ENCODE peak calls at places on chromosomes 2 and 18, in four cellular contexts. W, V, F and A are unnamed samples.

GRCh38 chr18:70322928-70323327 is 34.1 kb downstream of the SOCS6 start:
- DNase-seq in W (no peak), V (no peak), F (no peak), A (no peak)

GRCh38 chr2:103963331-103963730 is 890.6 kb upstream of the POU3F3 start:
- DNase-seq in W (no peak), V (no peak), F (no peak), A (no peak)

GRCh38 chr18:28177828-28178635 is 1.1 kb upstream of the CDH2 start:
- DNase-seq in W (peak; percentile 22), V (no peak), F (no peak), A (no peak)

GRCh38 chr2:233223059-233223894 is 28.2 kb upstream of the ATG16L1 start:
- DNase-seq in W (no peak), V (no peak), F (no peak), A (no peak)

GRCh38 chr2:69636395-69636794 is 7.1 kb downstream of the AAK1 start:
- DNase-seq in W (no peak), V (no peak), F (no peak), A (no peak)

GRCh38 chr2:204115692-204116091 is 179.1 kb downstream of the ICOS start:
- DNase-seq in W (no peak), V (no peak), F (no peak), A (no peak)

GRCh38 chr2:37635359-37636208 is 35.9 kb downstream of the CDC42EP3 start:
- DNase-seq in W (no peak), V (peak; percentile 85), F (peak; percentile 70), A (peak; percentile 95)

GRCh38 chr18:35464731-35465728 is 32.7 kb downstream of the INO80C start:
- DNase-seq in W (no peak), V (no peak), F (no peak), A (peak; percentile 34)

GRCh38 chr2:3726511-3726910 is 23.1 kb downstream of the DCDC2C start:
- DNase-seq in W (no peak), V (no peak), F (no peak), A (no peak)

GRCh38 chr2:23617167-23617787 is 232.3 kb downstream of the KLHL29 start:
- DNase-seq in W (no peak), V (no peak), F (no peak), A (no peak)

GRCh38 chr2:53695586-53695985 is 72.0 kb upstream of the CHAC2 start:
- DNase-seq in W (no peak), V (no peak), F (no peak), A (no peak)

GRCh38 chr2:214261683-214262082 is 149.2 kb upstream of the VWC2L start:
- DNase-seq in W (no peak), V (no peak), F (no peak), A (no peak)

GRCh38 chr2:20050712-20051517 is 513 bp downstream of the LAPTM4A start:
- DNase-seq in W (peak; percentile 35), V (no peak), F (no peak), A (no peak)

GRCh38 chr2:31334311-31335026 is 80.1 kb downstream of the XDH start:
- DNase-seq in W (peak; percentile 12), V (no peak), F (no peak), A (no peak)

GRCh38 chr2:1227289-1227900 is 185.9 kb upstream of the TPO start:
- DNase-seq in W (no peak), V (no peak), F (no peak), A (no peak)

GRCh38 chr2:239275871-239276812 is 124.7 kb downstream of the HDAC4 start:
- DNase-seq in W (peak; percentile 46), V (no peak), F (no peak), A (no peak)

GRCh38 chr2:101616411-101616810 is 81.1 kb upstream of the MAP4K4 start:
- DNase-seq in W (no peak), V (no peak), F (no peak), A (no peak)

GRCh38 chr2:11344342-11344955 is at the start of gene ROCK2:
- DNase-seq in W (peak; percentile 87), V (peak; percentile 42), F (peak; percentile 66), A (peak; percentile 43)

GRCh38 chr2:190205643-190206042 is 114.0 kb downstream of the HIBCH start:
- DNase-seq in W (no peak), V (no peak), F (no peak), A (no peak)

GRCh38 chr2:226796840-226797288 is 2.8 kb downstream of the IRS1 start:
- DNase-seq in W (no peak), V (peak; percentile 22), F (no peak), A (no peak)

GRCh38 chr2:96773922-96774321 is 13.2 kb downstream of the CNNM4 start:
- DNase-seq in W (no peak), V (peak; percentile 73), F (peak; percentile 54), A (peak; percentile 45)

GRCh38 chr18:48711651-48712486 is 173.0 kb downstream of the CTIF start:
- DNase-seq in W (peak; percentile 10), V (no peak), F (no peak), A (no peak)

GRCh38 chr2:146734042-146734715 is 1110.7 kb upstream of the ACVR2A start:
- DNase-seq in W (no peak), V (no peak), F (peak; percentile 5), A (peak; percentile 31)

GRCh38 chr2:118197011-118197695 is 108.9 kb downstream of the INSIG2 start:
- DNase-seq in W (no peak), V (no peak), F (no peak), A (no peak)

GRCh38 chr2:101251844-101252407 is 760 bp upstream of the CNOT11 start:
- DNase-seq in W (peak; percentile 55), V (peak; percentile 60), F (peak; percentile 36), A (no peak)

GRCh38 chr18:12109836-12110235 is 16.2 kb downstream of the ANKRD62 start:
- DNase-seq in W (no peak), V (no peak), F (no peak), A (no peak)

GRCh38 chr2:121974919-121975654 is 219.6 kb downstream of the TSN start:
- DNase-seq in W (peak; percentile 29), V (peak; percentile 36), F (peak; percentile 56), A (peak; percentile 62)

GRCh38 chr2:1752751-1753150 is 8.4 kb upstream of the PXDN start:
- DNase-seq in W (no peak), V (no peak), F (no peak), A (no peak)

GRCh38 chr2:212905640-212906201 is 245.7 kb downstream of the IKZF2 start:
- DNase-seq in W (peak; percentile 54), V (no peak), F (no peak), A (no peak)

GRCh38 chr2:150806336-150806735 is 318.9 kb upstream of the RND3 start:
- DNase-seq in W (no peak), V (no peak), F (no peak), A (no peak)

GRCh38 chr2:153391131-153391530 is 87.4 kb downstream of the RPRM start:
- DNase-seq in W (no peak), V (no peak), F (no peak), A (no peak)

GRCh38 chr2:146209842-146210275 is 1635.0 kb upstream of the ACVR2A start:
- DNase-seq in W (no peak), V (no peak), F (no peak), A (no peak)

GRCh38 chr2:54329482-54330225 is 73.6 kb upstream of the TSPYL6 start:
- DNase-seq in W (no peak), V (no peak), F (no peak), A (no peak)

GRCh38 chr2:200438251-200438650 is 71.6 kb downstream of the KCTD18 start:
- DNase-seq in W (no peak), V (no peak), F (no peak), A (no peak)
- H3K27ac ChIP-seq in W (no peak overlapping the region), V (no peak overlapping the region), F (no peak overlapping the region), A (no peak overlapping the region)

GRCh38 chr2:127103243-127104165 is 3.5 kb downstream of the BIN1 start:
- DNase-seq in W (no peak), V (no peak), F (no peak), A (no peak)
- H3K27ac ChIP-seq in W (no peak overlapping the region), V (no peak overlapping the region), F (no peak overlapping the region), A (no peak overlapping the region)

GRCh38 chr18:37302519-37302918 is 263.1 kb downstream of the CELF4 start:
- DNase-seq in W (no peak), V (no peak), F (no peak), A (no peak)

GRCh38 chr18:37298816-37299215 is 266.8 kb downstream of the CELF4 start:
- DNase-seq in W (no peak), V (no peak), F (no peak), A (no peak)

GRCh38 chr18:37303009-37303408 is 262.6 kb downstream of the CELF4 start:
- DNase-seq in W (no peak), V (no peak), F (no peak), A (no peak)

GRCh38 chr18:37297106-37297505 is 268.5 kb downstream of the CELF4 start:
- DNase-seq in W (no peak), V (no peak), F (no peak), A (no peak)

DNA sequence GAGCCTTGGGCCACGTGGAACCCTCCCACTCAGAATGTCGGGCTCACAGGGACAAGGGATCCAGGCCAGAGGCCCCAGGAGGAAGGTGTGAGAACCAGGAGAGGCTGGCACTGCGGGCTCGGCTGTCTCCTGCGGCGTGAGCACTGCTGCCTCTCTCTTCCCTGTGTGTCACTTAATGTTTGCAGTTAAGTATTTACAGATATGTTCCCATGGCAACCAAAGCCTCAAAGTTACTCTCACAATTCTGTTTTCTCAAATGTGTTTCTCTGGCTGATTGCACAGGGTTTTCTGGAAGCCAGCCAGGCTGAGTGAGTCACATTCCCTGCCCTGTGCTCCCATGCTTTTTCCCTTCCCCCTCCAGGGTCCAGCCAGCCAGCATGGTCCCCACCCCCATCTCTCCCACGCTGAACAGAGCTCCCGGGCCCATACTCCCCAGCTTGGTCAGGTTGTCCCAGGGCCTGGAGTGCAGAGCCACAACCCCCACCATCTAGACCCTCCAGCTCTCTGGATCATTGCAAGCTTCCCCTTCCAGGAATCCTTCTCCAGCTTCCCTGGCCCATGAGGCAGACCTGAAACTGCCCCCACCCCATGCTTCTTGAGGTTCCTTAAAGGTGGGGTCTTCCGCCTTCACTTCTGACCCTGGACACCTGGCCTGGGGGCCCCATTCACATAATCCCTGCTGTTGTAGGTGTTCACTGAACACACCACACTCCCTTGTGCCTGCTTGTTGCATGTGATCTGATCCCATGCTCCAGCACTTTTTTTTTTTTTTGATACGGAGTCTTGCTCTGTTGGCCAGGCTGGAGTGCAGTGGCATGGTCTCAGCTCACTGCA is 265.9 kb downstream of the CELF4 start:
- DNase-seq in W (peak; percentile 74), V (no peak), F (no peak), A (peak; percentile 42)
- H3K27ac ChIP-seq in W (no peak overlapping the region), V (no peak overlapping the region), F (no peak overlapping the region), A (no peak overlapping the region)

GRCh38 chr2:236971131-236971850 is 114.4 kb upstream of the COPS8 start:
- DNase-seq in W (no peak), V (no peak), F (no peak), A (peak; percentile 37)

GRCh38 chr2:236969767-236970655 is 115.7 kb upstream of the COPS8 start:
- DNase-seq in W (no peak), V (peak; percentile 60), F (peak; percentile 56), A (no peak)

GRCh38 chr2:236972491-236973379 is 113.0 kb upstream of the COPS8 start:
- DNase-seq in W (peak; percentile 71), V (no peak), F (no peak), A (peak; percentile 61)

GRCh38 chr2:236970656-236971010 is 115.1 kb upstream of the COPS8 start:
- DNase-seq in W (no peak), V (no peak), F (no peak), A (no peak)

DNA sequence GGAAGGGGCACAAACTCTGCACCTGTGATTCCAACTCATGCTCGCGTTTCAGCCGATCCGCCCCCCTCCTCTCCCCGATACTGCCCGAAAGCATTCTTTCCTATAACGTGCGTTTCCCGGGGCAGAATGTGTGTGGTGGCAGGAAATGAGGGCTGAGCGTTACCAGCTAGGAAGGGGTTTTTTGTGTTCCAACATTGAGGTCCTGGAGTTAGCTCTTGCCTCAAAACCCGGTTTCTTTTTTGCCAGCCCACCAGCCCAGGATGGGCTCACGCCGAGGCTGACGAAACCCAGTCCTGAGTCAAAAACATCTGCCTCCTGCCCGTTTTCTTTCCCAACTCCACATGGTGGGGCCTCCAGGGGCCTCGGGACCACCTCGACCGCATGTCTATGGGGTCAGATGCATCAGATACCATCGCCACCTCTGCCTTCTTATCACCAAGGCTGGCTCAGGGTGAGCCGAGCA is 113.7 kb upstream of the COPS8 start:
- DNase-seq in W (no peak), V (no peak), F (no peak), A (no peak)
- H3K27ac ChIP-seq in W (no peak overlapping the region), V (no peak overlapping the region), F (no peak overlapping the region), A (no peak overlapping the region)